ENCODE peak calls at places on chromosomes 1 and 21, in eight cellular contexts. One of them, this sample, is unnamed.
A peak's percentile ranks its signal among the peaks of the same experiment; 100 is the strongest.

GRCh38 chr1:248890549-248891498 is 15.2 kb upstream of the PGBD2 start:
- DNase-seq in sigmoid colon: no peak
- DNase-seq in thoracic aorta: no peak
- DNase-seq in fibroblast of lung: no peak
- DNase-seq in fibroblast of the aortic adventitia: no peak
- DNase-seq in AG04450: no peak
- DNase-seq in CD8-positive, alpha-beta T cell: no peak
- DNase-seq in mucosa of descending colon: no peak
- DNase-seq in this sample: no peak

GRCh38 chr1:247914941-247915662 is 5.0 kb upstream of the OR2T8 start:
- DNase-seq in sigmoid colon: no peak
- DNase-seq in thoracic aorta: no peak
- DNase-seq in fibroblast of lung: no peak
- DNase-seq in fibroblast of the aortic adventitia: no peak
- DNase-seq in AG04450: no peak
- DNase-seq in CD8-positive, alpha-beta T cell: no peak
- DNase-seq in mucosa of descending colon: no peak
- DNase-seq in this sample: no peak

GRCh38 chr1:183223467-183223866 is 37.4 kb downstream of the LAMC2 start:
- DNase-seq in sigmoid colon: no peak
- DNase-seq in thoracic aorta: no peak
- DNase-seq in fibroblast of lung: no peak
- DNase-seq in fibroblast of the aortic adventitia: no peak
- DNase-seq in AG04450: no peak
- DNase-seq in CD8-positive, alpha-beta T cell: no peak
- DNase-seq in mucosa of descending colon: no peak
- DNase-seq in this sample: no peak

GRCh38 chr21:42102063-42102462 is 30.9 kb downstream of the UMODL1 start:
- DNase-seq in sigmoid colon: no peak
- DNase-seq in thoracic aorta: no peak
- DNase-seq in fibroblast of lung: no peak
- DNase-seq in fibroblast of the aortic adventitia: no peak
- DNase-seq in AG04450: no peak
- DNase-seq in CD8-positive, alpha-beta T cell: no peak
- DNase-seq in mucosa of descending colon: peak; percentile 44
- DNase-seq in this sample: no peak

GRCh38 chr1:41627491-41628280 is 143.2 kb upstream of the EDN2 start:
- DNase-seq in sigmoid colon: peak; percentile 30
- DNase-seq in thoracic aorta: no peak
- DNase-seq in fibroblast of lung: no peak
- DNase-seq in fibroblast of the aortic adventitia: no peak
- DNase-seq in AG04450: no peak
- DNase-seq in CD8-positive, alpha-beta T cell: no peak
- DNase-seq in mucosa of descending colon: no peak
- DNase-seq in this sample: no peak

GRCh38 chr1:33372162-33372561 is 51.3 kb upstream of the A3GALT2 start:
- DNase-seq in sigmoid colon: no peak
- DNase-seq in thoracic aorta: no peak
- DNase-seq in fibroblast of lung: no peak
- DNase-seq in fibroblast of the aortic adventitia: no peak
- DNase-seq in AG04450: no peak
- DNase-seq in CD8-positive, alpha-beta T cell: no peak
- DNase-seq in mucosa of descending colon: no peak
- DNase-seq in this sample: no peak

GRCh38 chr1:248471154-248471553 is 2.0 kb upstream of the OR2T3 start:
- DNase-seq in sigmoid colon: no peak
- DNase-seq in thoracic aorta: no peak
- DNase-seq in fibroblast of lung: no peak
- DNase-seq in fibroblast of the aortic adventitia: no peak
- DNase-seq in AG04450: no peak
- DNase-seq in CD8-positive, alpha-beta T cell: no peak
- DNase-seq in mucosa of descending colon: no peak
- DNase-seq in this sample: no peak

GRCh38 chr1:31745071-31745897 is 18.9 kb downstream of the ADGRB2 start:
- DNase-seq in sigmoid colon: peak; percentile 81
- DNase-seq in thoracic aorta: no peak
- DNase-seq in fibroblast of lung: peak; percentile 58
- DNase-seq in fibroblast of the aortic adventitia: peak; percentile 66
- DNase-seq in AG04450: no peak
- DNase-seq in CD8-positive, alpha-beta T cell: peak; percentile 52
- DNase-seq in mucosa of descending colon: peak; percentile 79
- DNase-seq in this sample: no peak

GRCh38 chr1:93847811-93848288 is 31.2 kb downstream of the DNTTIP2 start:
- DNase-seq in sigmoid colon: peak; percentile 85
- DNase-seq in thoracic aorta: peak; percentile 27
- DNase-seq in fibroblast of lung: peak; percentile 65
- DNase-seq in fibroblast of the aortic adventitia: peak; percentile 69
- DNase-seq in AG04450: peak; percentile 32
- DNase-seq in CD8-positive, alpha-beta T cell: peak; percentile 72
- DNase-seq in mucosa of descending colon: peak; percentile 77
- DNase-seq in this sample: no peak

GRCh38 chr1:237962985-237963384 is 72.3 kb upstream of the ZP4 start:
- DNase-seq in sigmoid colon: no peak
- DNase-seq in thoracic aorta: no peak
- DNase-seq in fibroblast of lung: no peak
- DNase-seq in fibroblast of the aortic adventitia: no peak
- DNase-seq in AG04450: no peak
- DNase-seq in CD8-positive, alpha-beta T cell: no peak
- DNase-seq in mucosa of descending colon: no peak
- DNase-seq in this sample: no peak

GRCh38 chr1:9167638-9168037 is 38.7 kb upstream of the GPR157 start:
- DNase-seq in sigmoid colon: no peak
- DNase-seq in thoracic aorta: no peak
- DNase-seq in fibroblast of lung: no peak
- DNase-seq in fibroblast of the aortic adventitia: no peak
- DNase-seq in AG04450: no peak
- DNase-seq in CD8-positive, alpha-beta T cell: no peak
- DNase-seq in mucosa of descending colon: no peak
- DNase-seq in this sample: no peak

GRCh38 chr1:153928776-153929432 is 6.1 kb upstream of the GATAD2B start:
- DNase-seq in sigmoid colon: no peak
- DNase-seq in thoracic aorta: no peak
- DNase-seq in fibroblast of lung: peak; percentile 40
- DNase-seq in fibroblast of the aortic adventitia: no peak
- DNase-seq in AG04450: no peak
- DNase-seq in CD8-positive, alpha-beta T cell: no peak
- DNase-seq in mucosa of descending colon: no peak
- DNase-seq in this sample: no peak

GRCh38 chr1:108072294-108072693 is 107.3 kb upstream of the VAV3 start:
- DNase-seq in sigmoid colon: no peak
- DNase-seq in thoracic aorta: no peak
- DNase-seq in fibroblast of lung: no peak
- DNase-seq in fibroblast of the aortic adventitia: no peak
- DNase-seq in AG04450: no peak
- DNase-seq in CD8-positive, alpha-beta T cell: no peak
- DNase-seq in mucosa of descending colon: no peak
- DNase-seq in this sample: no peak

GRCh38 chr1:229223498-229223897 is 47.4 kb upstream of the RAB4A start:
- DNase-seq in sigmoid colon: no peak
- DNase-seq in thoracic aorta: no peak
- DNase-seq in fibroblast of lung: no peak
- DNase-seq in fibroblast of the aortic adventitia: no peak
- DNase-seq in AG04450: no peak
- DNase-seq in CD8-positive, alpha-beta T cell: no peak
- DNase-seq in mucosa of descending colon: no peak
- DNase-seq in this sample: no peak

GRCh38 chr1:156337052-156337887 is 822 bp downstream of the CCT3 start:
- DNase-seq in sigmoid colon: no peak
- DNase-seq in thoracic aorta: no peak
- DNase-seq in fibroblast of lung: no peak
- DNase-seq in fibroblast of the aortic adventitia: peak; percentile 27
- DNase-seq in AG04450: no peak
- DNase-seq in CD8-positive, alpha-beta T cell: no peak
- DNase-seq in mucosa of descending colon: peak; percentile 13
- DNase-seq in this sample: no peak

GRCh38 chr1:182087951-182088350 is 26.4 kb upstream of the ZNF648 start:
- DNase-seq in sigmoid colon: no peak
- DNase-seq in thoracic aorta: no peak
- DNase-seq in fibroblast of lung: no peak
- DNase-seq in fibroblast of the aortic adventitia: no peak
- DNase-seq in AG04450: no peak
- DNase-seq in CD8-positive, alpha-beta T cell: no peak
- DNase-seq in mucosa of descending colon: no peak
- DNase-seq in this sample: no peak

GRCh38 chr1:167136191-167136614 is 42.3 kb downstream of the STYXL2 start:
- DNase-seq in sigmoid colon: no peak
- DNase-seq in thoracic aorta: peak; percentile 21
- DNase-seq in fibroblast of lung: peak; percentile 76
- DNase-seq in fibroblast of the aortic adventitia: no peak
- DNase-seq in AG04450: no peak
- DNase-seq in CD8-positive, alpha-beta T cell: no peak
- DNase-seq in mucosa of descending colon: peak; percentile 58
- DNase-seq in this sample: no peak

GRCh38 chr1:214850432-214851010 is 232.0 kb upstream of the KCNK2 start:
- DNase-seq in sigmoid colon: no peak
- DNase-seq in thoracic aorta: no peak
- DNase-seq in fibroblast of lung: no peak
- DNase-seq in fibroblast of the aortic adventitia: no peak
- DNase-seq in AG04450: no peak
- DNase-seq in CD8-positive, alpha-beta T cell: no peak
- DNase-seq in mucosa of descending colon: no peak
- DNase-seq in this sample: no peak

GRCh38 chr1:81232505-81232904 is 568.2 kb upstream of the ADGRL2 start:
- DNase-seq in sigmoid colon: no peak
- DNase-seq in thoracic aorta: no peak
- DNase-seq in fibroblast of lung: peak; percentile 25
- DNase-seq in fibroblast of the aortic adventitia: peak; percentile 14
- DNase-seq in AG04450: no peak
- DNase-seq in CD8-positive, alpha-beta T cell: no peak
- DNase-seq in mucosa of descending colon: no peak
- DNase-seq in this sample: no peak

GRCh38 chr21:26099610-26100219 is 70.9 kb downstream of the APP start:
- DNase-seq in sigmoid colon: no peak
- DNase-seq in thoracic aorta: no peak
- DNase-seq in fibroblast of lung: peak; percentile 95
- DNase-seq in fibroblast of the aortic adventitia: peak; percentile 85
- DNase-seq in AG04450: no peak
- DNase-seq in CD8-positive, alpha-beta T cell: no peak
- DNase-seq in mucosa of descending colon: no peak
- DNase-seq in this sample: no peak

GRCh38 chr1:84214115-84214956 is 70.3 kb downstream of the PRKACB start:
- DNase-seq in sigmoid colon: no peak
- DNase-seq in thoracic aorta: no peak
- DNase-seq in fibroblast of lung: no peak
- DNase-seq in fibroblast of the aortic adventitia: no peak
- DNase-seq in AG04450: no peak
- DNase-seq in CD8-positive, alpha-beta T cell: no peak
- DNase-seq in mucosa of descending colon: no peak
- DNase-seq in this sample: no peak

GRCh38 chr1:84217239-84217638 is 73.2 kb downstream of the PRKACB start:
- DNase-seq in sigmoid colon: no peak
- DNase-seq in thoracic aorta: no peak
- DNase-seq in fibroblast of lung: no peak
- DNase-seq in fibroblast of the aortic adventitia: no peak
- DNase-seq in AG04450: no peak
- DNase-seq in CD8-positive, alpha-beta T cell: no peak
- DNase-seq in mucosa of descending colon: no peak
- DNase-seq in this sample: no peak
- TF ChIP-seq CTCF in sigmoid colon: no peak
- TF ChIP-seq CTCF in thoracic aorta: no peak
- TF ChIP-seq CTCF in fibroblast of lung: no peak
- TF ChIP-seq CTCF in fibroblast of the aortic adventitia: no peak
- TF ChIP-seq CTCF in AG04450: no peak
- TF ChIP-seq CTCF in CD8-positive, alpha-beta T cell: no peak
- TF ChIP-seq CTCF in mucosa of descending colon: no peak
- TF ChIP-seq CTCF in this sample: no peak

DNA sequence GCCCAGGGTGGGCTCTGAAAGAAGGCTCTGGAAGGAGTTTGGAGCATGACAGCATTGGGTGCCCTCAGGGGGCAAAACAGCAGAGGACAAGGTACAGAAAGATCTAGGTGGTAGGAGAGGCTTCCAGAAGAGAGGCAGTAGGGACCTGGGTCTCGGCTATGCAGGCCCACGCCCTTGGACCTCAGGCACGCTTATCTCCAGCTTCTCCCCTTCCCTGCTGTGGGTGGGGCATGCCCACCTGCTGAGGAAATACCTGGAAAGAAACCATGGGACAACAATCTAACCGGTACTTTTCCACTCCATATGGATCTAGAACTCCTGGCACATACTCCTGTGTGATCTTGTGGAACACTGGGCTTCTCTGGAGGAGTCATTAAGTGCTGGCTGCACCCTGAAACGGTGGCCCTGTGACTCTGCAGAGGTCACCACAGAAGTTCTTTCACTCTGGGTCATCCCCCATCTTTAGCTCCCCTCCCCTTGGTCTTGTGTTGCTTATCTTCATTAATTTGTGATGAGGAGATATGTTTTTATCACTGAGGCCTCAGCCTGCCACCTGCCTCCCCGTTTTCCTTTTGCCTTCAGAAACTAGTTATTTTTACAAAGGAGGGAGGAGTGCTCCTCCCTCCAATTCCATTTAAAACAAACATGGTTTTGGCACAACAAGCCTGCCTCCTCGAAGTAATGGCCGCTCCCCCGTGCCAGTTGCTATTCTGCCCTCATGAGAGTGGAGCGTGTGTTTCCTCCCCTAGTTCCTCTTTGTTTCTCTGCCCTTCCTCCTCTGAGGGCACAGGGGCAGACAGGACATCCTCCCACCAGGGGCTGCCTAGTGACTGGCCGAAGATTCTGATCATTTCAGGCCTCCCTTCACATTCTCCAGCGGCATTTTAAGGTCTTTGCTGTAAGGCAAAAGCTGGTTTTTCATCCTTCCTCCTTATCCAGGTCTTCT is 78.0 kb upstream of the ATP5PO start:
- DNase-seq in sigmoid colon: no peak
- DNase-seq in thoracic aorta: no peak
- DNase-seq in fibroblast of lung: no peak
- DNase-seq in fibroblast of the aortic adventitia: no peak
- DNase-seq in AG04450: no peak
- DNase-seq in CD8-positive, alpha-beta T cell: no peak
- DNase-seq in mucosa of descending colon: peak; percentile 37
- DNase-seq in this sample: no peak
- TF ChIP-seq CTCF in sigmoid colon: no peak
- TF ChIP-seq CTCF in thoracic aorta: no peak
- TF ChIP-seq CTCF in fibroblast of lung: no peak
- TF ChIP-seq CTCF in fibroblast of the aortic adventitia: no peak
- TF ChIP-seq CTCF in AG04450: no peak
- TF ChIP-seq CTCF in CD8-positive, alpha-beta T cell: no peak
- TF ChIP-seq CTCF in mucosa of descending colon: no peak
- TF ChIP-seq CTCF in this sample: no peak

GRCh38 chr1:159803946-159804695 is 2.0 kb downstream of the FCRL6 start:
- DNase-seq in sigmoid colon: no peak
- DNase-seq in thoracic aorta: no peak
- DNase-seq in fibroblast of lung: no peak
- DNase-seq in fibroblast of the aortic adventitia: no peak
- DNase-seq in AG04450: no peak
- DNase-seq in CD8-positive, alpha-beta T cell: no peak
- DNase-seq in mucosa of descending colon: no peak
- DNase-seq in this sample: no peak
- TF ChIP-seq CTCF in sigmoid colon: no peak
- TF ChIP-seq CTCF in thoracic aorta: no peak
- TF ChIP-seq CTCF in fibroblast of lung: no peak
- TF ChIP-seq CTCF in fibroblast of the aortic adventitia: no peak
- TF ChIP-seq CTCF in AG04450: no peak
- TF ChIP-seq CTCF in CD8-positive, alpha-beta T cell: no peak
- TF ChIP-seq CTCF in mucosa of descending colon: no peak
- TF ChIP-seq CTCF in this sample: no peak

DNA sequence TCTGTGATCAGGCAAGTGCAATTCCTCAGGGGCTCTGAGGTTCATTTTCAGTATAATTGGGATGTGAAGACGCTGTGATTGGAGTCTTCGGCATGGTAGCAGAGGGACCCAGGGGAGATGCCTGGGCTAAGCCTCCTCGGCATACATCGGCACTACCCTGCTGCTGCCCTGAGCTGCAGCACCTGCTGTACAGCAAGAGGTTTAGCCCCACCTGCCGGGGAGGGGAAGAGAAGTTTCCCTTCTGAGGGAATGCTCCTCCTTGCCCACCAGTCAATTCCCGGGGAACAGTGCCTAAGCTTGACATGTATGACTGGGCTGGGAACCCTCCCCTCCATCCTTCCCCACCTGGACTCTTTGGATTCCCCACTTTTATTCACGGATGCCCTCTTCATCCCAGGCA is 24.9 kb downstream of the CNIH3 start:
- DNase-seq in sigmoid colon: no peak
- DNase-seq in thoracic aorta: no peak
- DNase-seq in fibroblast of lung: no peak
- DNase-seq in fibroblast of the aortic adventitia: no peak
- DNase-seq in AG04450: no peak
- DNase-seq in CD8-positive, alpha-beta T cell: no peak
- DNase-seq in mucosa of descending colon: peak; percentile 48
- DNase-seq in this sample: no peak
- TF ChIP-seq CTCF in sigmoid colon: no peak
- TF ChIP-seq CTCF in thoracic aorta: no peak
- TF ChIP-seq CTCF in fibroblast of lung: no peak
- TF ChIP-seq CTCF in fibroblast of the aortic adventitia: no peak
- TF ChIP-seq CTCF in AG04450: no peak
- TF ChIP-seq CTCF in CD8-positive, alpha-beta T cell: no peak
- TF ChIP-seq CTCF in mucosa of descending colon: no peak
- TF ChIP-seq CTCF in this sample: peak; percentile 28

This sample was measured in esophagus squamous epithelium.